ENCODE peak calls at places on chromosomes 1 and 21, in seven cellular contexts. Z is AG10803, A is neural progenitor cell, U is brain microvascular endothelial cell, V is adrenal gland, L is ovary, M is HCT116. D is an unnamed sample.

GRCh38 chr1:156508205-156508954 is 7.8 kb upstream of the MEF2D start:
- DNase-seq in A (no peak), L (peak), Z (peak), M (no peak), U (no peak), V (peak), D (peak)

GRCh38 chr1:179794669-179795068 is 51.6 kb downstream of the FAM163A start:
- DNase-seq in Z (no peak), M (no peak), A (no peak), L (no peak), V (peak), U (peak), D (peak)

GRCh38 chr1:179750630-179751029 is 7.5 kb downstream of the FAM163A start:
- DNase-seq in L (no peak), U (no peak), M (no peak), V (no peak), Z (no peak), A (no peak), D (no peak)

GRCh38 chr1:60904079-60904852 is 178.1 kb upstream of the NFIA start:
- DNase-seq in U (no peak), V (no peak), A (no peak), M (no peak), L (no peak), Z (peak), D (peak)

GRCh38 chr1:230232352-230232751 is 165.3 kb downstream of the GALNT2 start:
- DNase-seq in U (peak), L (no peak), A (no peak), Z (no peak), V (no peak), M (no peak), D (peak)

GRCh38 chr21:39087238-39087975 is 95.8 kb downstream of the PSMG1 start:
- DNase-seq in Z (no peak), U (no peak), M (no peak), A (peak), L (no peak), V (no peak), D (peak)

GRCh38 chr1:171802207-171802606 is 20.7 kb downstream of the METTL13 start:
- DNase-seq in M (no peak), L (no peak), A (no peak), Z (no peak), U (no peak), V (no peak), D (no peak)

GRCh38 chr1:180131510-180131909 is 23.2 kb upstream of the QSOX1 start:
- DNase-seq in V (peak), M (no peak), L (no peak), Z (peak), A (no peak), U (peak), D (peak)

GRCh38 chr1:30908886-30909777 is 574 bp upstream of the SDC3 start:
- DNase-seq in V (no peak), A (peak), Z (no peak), M (no peak), L (peak), U (no peak), D (no peak)

GRCh38 chr1:85616011-85616705 is 35.6 kb downstream of the CCN1 start:
- DNase-seq in V (peak), Z (no peak), U (no peak), L (no peak), M (no peak), A (no peak), D (no peak)

GRCh38 chr1:202170726-202171125 is 10.3 kb upstream of the PTPN7 start:
- DNase-seq in U (no peak), L (no peak), Z (no peak), M (no peak), V (no peak), A (no peak), D (no peak)

GRCh38 chr1:81118550-81118949 is 682.2 kb upstream of the ADGRL2 start:
- DNase-seq in M (no peak), A (no peak), U (no peak), V (no peak), L (no peak), Z (no peak), D (peak)

GRCh38 chr1:14539953-14540563 is 58.4 kb upstream of the KAZN start:
- DNase-seq in A (no peak), M (no peak), L (no peak), V (no peak), U (no peak), Z (no peak), D (no peak)

GRCh38 chr1:224873645-224874369 is 55.7 kb upstream of the DNAH14 start:
- DNase-seq in M (no peak), V (peak), L (no peak), A (no peak), Z (peak), U (no peak), D (peak)

GRCh38 chr21:45838636-45839035 is 142.9 kb upstream of the COL6A1 start:
- DNase-seq in U (no peak), Z (peak), A (no peak), M (no peak), L (no peak), V (no peak), D (no peak)

GRCh38 chr1:110948038-110948810 is 15.5 kb downstream of the LRIF1 start:
- DNase-seq in L (no peak), Z (peak), M (no peak), U (peak), V (no peak), A (no peak), D (no peak)

GRCh38 chr21:36914244-36915013 is 52.0 kb downstream of the HLCS start:
- DNase-seq in U (no peak), L (no peak), M (no peak), A (no peak), V (no peak), Z (no peak), D (no peak)

GRCh38 chr1:45884700-45885099 is 81.3 kb downstream of the MAST2 start:
- DNase-seq in M (no peak), Z (no peak), V (no peak), U (no peak), L (no peak), A (no peak), D (no peak)

GRCh38 chr21:38766987-38767722 is 38.6 kb upstream of the ETS2 start:
- DNase-seq in U (no peak), Z (no peak), L (no peak), A (no peak), M (no peak), V (no peak), D (no peak)

GRCh38 chr1:205477759-205478247 is 22.0 kb upstream of the BLACAT1 start:
- DNase-seq in V (peak), M (peak), L (peak), A (no peak), U (no peak), Z (peak), D (peak)

GRCh38 chr1:226737819-226738420 is 1.2 kb downstream of the ITPKB start:
- DNase-seq in L (peak), Z (peak), M (no peak), U (peak), A (peak), V (peak), D (peak)

GRCh38 chr1:6261615-6261995 is 707 bp upstream of the GPR153 start:
- DNase-seq in L (no peak), Z (no peak), A (peak), V (no peak), M (no peak), U (no peak), D (no peak)

GRCh38 chr1:7047866-7048265 is 262.6 kb downstream of the CAMTA1 start:
- DNase-seq in Z (no peak), L (no peak), A (no peak), M (no peak), V (no peak), U (no peak), D (no peak)

GRCh38 chr1:159005676-159006075 is 4.0 kb upstream of the IFI16 start:
- DNase-seq in M (no peak), Z (peak), U (no peak), L (no peak), V (peak), A (peak), D (peak)

GRCh38 chr1:119006406-119007279 is 18.5 kb upstream of the TBX15 start:
- DNase-seq in U (no peak), M (no peak), Z (no peak), L (no peak), A (peak), V (no peak), D (no peak)

GRCh38 chr21:43196789-43197188 is 28.0 kb downstream of the CRYAA start:
- DNase-seq in L (peak), Z (no peak), M (no peak), U (no peak), A (peak), V (no peak), D (no peak)

GRCh38 chr1:172946814-172947507 is 103.8 kb downstream of the TNFSF18 start:
- DNase-seq in Z (peak), L (no peak), V (no peak), M (no peak), A (no peak), U (peak), D (no peak)

GRCh38 chr1:103569493-103569892 is 1.9 kb upstream of the AMY2B start:
- DNase-seq in V (no peak), Z (no peak), M (no peak), U (no peak), L (no peak), A (no peak), D (no peak)

GRCh38 chr1:3836421-3836820 is 20.6 kb downstream of the CEP104 start:
- DNase-seq in U (peak), L (no peak), V (no peak), A (no peak), Z (no peak), M (no peak), D (no peak)

GRCh38 chr1:92804721-92805169 is 19.8 kb upstream of the EVI5 start:
- DNase-seq in U (peak), M (peak), V (peak), Z (peak), L (peak), A (peak), D (peak)

GRCh38 chr1:189939967-189940366 is 537.7 kb downstream of the BRINP3 start:
- DNase-seq in A (no peak), L (no peak), Z (no peak), M (no peak), U (no peak), V (no peak), D (peak)

GRCh38 chr21:35779690-35780570 is 280.4 kb downstream of the SETD4 start:
- DNase-seq in L (no peak), M (no peak), A (no peak), V (no peak), Z (peak), U (peak), D (peak)

GRCh38 chr1:35451125-35451528 is 106.1 kb downstream of the KIAA0319L start:
- DNase-seq in V (peak), Z (peak), A (peak), L (peak), U (peak), M (peak), D (peak)

GRCh38 chr1:116323419-116323987 is 49.5 kb upstream of the ATP1A1 start:
- DNase-seq in M (no peak), U (no peak), V (no peak), L (no peak), A (no peak), Z (no peak), D (no peak)

GRCh38 chr1:9059944-9060744 is 9.3 kb downstream of the SLC2A5 start:
- DNase-seq in Z (no peak), L (no peak), A (no peak), M (no peak), V (no peak), U (no peak), D (no peak)

GRCh38 chr1:221310180-221310579 is 430.9 kb downstream of the HLX start:
- DNase-seq in M (no peak), A (no peak), L (no peak), V (no peak), U (no peak), Z (no peak), D (no peak)

GRCh38 chr1:232127190-232127589 is 500.6 kb downstream of the DISC1 start:
- DNase-seq in U (peak), V (no peak), Z (peak), L (no peak), M (peak), A (no peak), D (peak)

GRCh38 chr21:41848533-41848932 is 30.6 kb downstream of the PRDM15 start:
- DNase-seq in M (no peak), V (no peak), A (no peak), U (no peak), Z (no peak), L (no peak), D (no peak)

GRCh38 chr1:2415801-2416208 is 3.4 kb upstream of the PEX10 start:
- DNase-seq in U (no peak), L (no peak), M (no peak), Z (no peak), V (no peak), A (no peak), D (no peak)

GRCh38 chr1:40766560-40766959 is 17.0 kb upstream of the KCNQ4 start:
- DNase-seq in U (no peak), Z (no peak), L (no peak), V (no peak), M (no peak), A (no peak), D (no peak)

GRCh38 chr1:40762144-40762923 is 21.3 kb upstream of the KCNQ4 start:
- DNase-seq in A (no peak), Z (no peak), L (no peak), M (no peak), U (no peak), V (no peak), D (no peak)

GRCh38 chr1:40760984-40761383 is 22.6 kb upstream of the KCNQ4 start:
- DNase-seq in M (no peak), A (no peak), Z (peak), U (no peak), L (no peak), V (peak), D (peak)

GRCh38 chr1:40766017-40766416 is 17.6 kb upstream of the KCNQ4 start:
- DNase-seq in U (peak), V (no peak), A (no peak), L (no peak), Z (no peak), M (no peak), D (no peak)

DNA sequence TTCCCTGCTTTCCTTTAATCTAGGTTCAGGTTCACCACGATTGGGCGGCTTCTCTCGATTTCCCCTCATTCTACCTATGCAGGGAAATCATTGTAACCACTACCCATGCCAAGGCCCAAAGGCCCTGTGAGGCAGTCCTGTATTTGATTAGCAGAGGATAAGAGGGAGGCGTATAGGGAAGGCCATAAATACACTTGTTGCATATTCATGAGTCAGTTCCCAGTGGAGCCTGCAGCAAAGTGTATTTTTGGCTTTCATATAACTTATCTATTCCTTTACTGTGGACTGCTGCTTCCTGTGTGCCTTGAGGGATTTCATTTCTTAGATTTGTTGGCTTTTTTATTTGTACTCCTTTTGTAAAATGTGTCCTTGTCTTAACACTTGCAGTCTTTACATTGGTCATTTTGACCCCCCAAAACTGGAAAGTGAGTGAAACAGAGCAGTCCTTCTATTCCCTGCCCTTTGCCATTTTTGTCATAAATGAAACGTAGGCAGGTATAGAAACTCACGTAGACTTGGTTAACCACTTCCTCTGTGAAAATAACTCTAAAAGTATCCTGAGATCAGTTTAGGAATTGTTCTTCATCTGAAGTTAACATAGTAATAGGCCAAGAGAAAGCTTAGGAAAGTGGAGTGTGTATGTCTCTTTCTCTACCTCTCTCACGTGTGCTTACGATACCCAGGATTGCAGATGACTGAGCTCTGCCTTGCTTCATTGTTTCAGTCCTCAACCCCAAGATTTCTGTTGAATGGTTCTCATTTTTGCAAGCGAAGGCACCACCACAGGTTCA is 19.6 kb upstream of the KCNQ4 start:
- DNase-seq in A (no peak), V (no peak), Z (no peak), U (no peak), M (no peak), L (no peak), D (peak)
- H3K4me3 ChIP-seq in A (no peak), V (no peak), Z (no peak), U (no peak), M (no peak), L (no peak), D (no peak)

GRCh38 chr1:16236091-16236494 is 890 bp downstream of the CPLANE2 start:
- DNase-seq in L (no peak), V (peak), U (no peak), Z (peak), M (peak), A (peak), D (no peak)
- TF ChIP-seq CTCF in L (no peak), V (peak), U (peak), Z (no peak), M (no peak), A (peak), D (peak)

GRCh38 chr1:67855944-67856343 is 22.7 kb upstream of the GNG12 start:
- DNase-seq in M (no peak), U (peak), L (no peak), A (no peak), Z (no peak), V (no peak), D (no peak)

GRCh38 chr1:67853704-67854103 is 20.4 kb upstream of the GNG12 start:
- DNase-seq in V (peak), U (peak), A (peak), M (peak), L (peak), Z (peak), D (peak)

GRCh38 chr1:67860776-67861175 is 27.5 kb upstream of the GNG12 start:
- DNase-seq in M (no peak), L (no peak), A (no peak), V (no peak), U (no peak), Z (no peak), D (no peak)

GRCh38 chr1:67855444-67855843 is 22.2 kb upstream of the GNG12 start:
- DNase-seq in U (peak), M (no peak), V (no peak), Z (no peak), A (no peak), L (no peak), D (no peak)

DNA sequence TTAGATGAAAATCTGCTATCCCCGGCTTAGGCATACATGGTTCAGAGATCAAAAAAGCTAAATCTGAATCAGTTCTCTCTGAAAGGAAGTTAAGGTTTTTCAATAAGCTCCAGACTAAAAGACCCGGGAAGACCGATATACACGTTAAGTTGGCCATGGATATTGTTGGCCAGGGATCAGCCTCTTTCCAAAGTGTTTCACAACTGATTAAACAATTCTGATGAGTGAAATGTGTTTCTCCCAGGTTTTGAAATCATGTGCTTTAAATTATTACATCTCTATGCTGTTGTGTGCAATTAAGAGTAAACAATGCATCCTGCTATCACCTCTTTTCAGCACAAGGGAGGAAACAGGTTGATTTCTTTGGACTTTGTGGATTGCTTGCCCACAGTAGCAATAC is 23.7 kb upstream of the GNG12 start:
- DNase-seq in A (no peak), M (no peak), L (no peak), Z (no peak), V (no peak), U (no peak), D (no peak)
- H3K4me3 ChIP-seq in A (no peak), M (no peak), L (no peak), Z (no peak), V (no peak), U (no peak), D (no peak)

GRCh38 chr1:153355445-153356071 is 2.1 kb upstream of the S100A9 start:
- DNase-seq in A (peak), U (peak), M (peak), V (peak), Z (peak), L (no peak), D (peak)
- TF ChIP-seq CTCF in A (peak), U (peak), M (peak), V (peak), Z (peak), L (no peak), D (peak)

DNA sequence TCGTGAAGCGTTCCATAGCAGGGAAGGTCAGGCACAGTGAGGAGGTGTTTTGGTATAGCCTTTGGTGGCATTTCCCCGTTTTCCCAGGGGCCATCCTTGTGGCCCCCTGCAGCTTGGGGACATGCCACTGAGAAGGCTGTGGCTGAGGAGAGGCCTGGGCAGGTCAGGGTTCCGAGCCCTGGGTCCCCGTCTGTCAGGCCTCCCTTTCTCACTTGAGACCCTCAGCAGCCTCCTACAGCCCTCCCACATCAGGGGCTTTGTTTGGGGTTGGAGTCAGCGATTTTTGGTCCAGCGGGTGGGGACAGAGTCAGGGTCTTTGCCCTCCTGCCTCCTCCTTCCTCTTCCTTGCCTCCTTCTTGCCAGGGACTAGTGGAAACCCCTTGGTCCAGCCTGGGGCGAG is 22.2 kb downstream of the LDLRAP1 start:
- DNase-seq in L (no peak), U (no peak), V (no peak), Z (no peak), A (no peak), M (no peak), D (no peak)
- H3K4me3 ChIP-seq in L (no peak), U (no peak), V (no peak), Z (no peak), A (no peak), M (no peak), D (no peak)

DNA sequence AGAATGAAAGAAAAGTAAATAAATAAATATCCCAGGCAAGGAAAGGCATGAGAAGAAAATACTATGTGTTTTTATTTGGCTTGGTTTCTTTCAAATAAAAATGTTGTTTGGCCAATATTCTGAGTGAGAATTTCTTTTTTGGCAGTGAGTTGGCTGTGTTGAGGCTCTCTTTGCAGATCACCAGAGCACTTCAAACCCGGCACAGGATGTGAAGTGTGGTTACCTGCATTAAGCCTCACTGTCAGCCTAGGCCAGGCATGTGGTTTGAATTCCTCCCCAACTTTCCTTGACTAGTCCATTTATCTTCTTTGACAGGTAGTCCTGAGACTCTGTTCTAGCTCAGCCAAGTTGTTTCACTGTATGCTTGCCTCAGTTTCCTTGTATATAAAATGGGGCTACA is 421.9 kb downstream of the PLPP3 start:
- DNase-seq in L (no peak), Z (no peak), M (no peak), V (no peak), A (no peak), U (no peak), D (no peak)
- TF ChIP-seq CTCF in L (no peak), Z (no peak), M (no peak), V (no peak), A (no peak), U (no peak), D (no peak)

GRCh38 chr1:59568158-59568935 is 246.4 kb upstream of the HOOK1 start:
- DNase-seq in V (no peak), A (no peak), U (peak), M (no peak), L (no peak), Z (peak), D (peak)

GRCh38 chr1:59561782-59562181 is 253.0 kb upstream of the HOOK1 start:
- DNase-seq in V (no peak), U (no peak), A (no peak), Z (no peak), L (no peak), M (no peak), D (no peak)

GRCh38 chr1:59569198-59569597 is 245.6 kb upstream of the HOOK1 start:
- DNase-seq in U (no peak), A (no peak), M (no peak), Z (peak), L (no peak), V (no peak), D (no peak)

GRCh38 chr1:59564192-59564891 is 250.4 kb upstream of the HOOK1 start:
- DNase-seq in U (no peak), Z (peak), V (no peak), A (no peak), L (no peak), M (no peak), D (peak)

GRCh38 chr1:59565611-59566410 is 248.9 kb upstream of the HOOK1 start:
- DNase-seq in V (no peak), M (no peak), A (no peak), L (no peak), Z (peak), U (peak), D (no peak)
- H3K4me3 ChIP-seq in V (no peak), M (no peak), A (no peak), L (no peak), Z (peak), U (no peak), D (no peak)

D was measured in fibroblast of the aortic adventitia.